ENCODE peak calls at places on chromosomes 3 and 15, in five cellular contexts. K is K562, X is upper lobe of left lung, P is HepG2, O is GM12878. T is an unnamed sample.

GRCh38 chr15:72249138-72249825 is 18.3 kb upstream of the PKM start:
- ATAC-seq in K (no peak), X (no peak), P (no peak), O (no peak), T (no peak)

GRCh38 chr3:99825239-99825638 is 7.6 kb downstream of the CMSS1 start:
- ATAC-seq in K (peak), X (no peak), P (no peak), O (no peak), T (no peak)

GRCh38 chr3:54122046-54122801 is at the start of gene CACNA2D3:
- ATAC-seq in K (no peak), X (peak), P (no peak), O (no peak), T (peak)

GRCh38 chr3:48038971-48039481 is 22.8 kb upstream of the MAP4 start:
- ATAC-seq in K (peak), X (no peak), P (peak), O (peak), T (no peak)

GRCh38 chr15:78012643-78013077 is 64.9 kb downstream of the TBC1D2B start:
- ATAC-seq in K (no peak), X (peak), P (peak), O (no peak), T (peak)

GRCh38 chr15:101129851-101130250 is 122.0 kb downstream of the CHSY1 start:
- ATAC-seq in K (no peak), X (no peak), P (no peak), O (no peak), T (no peak)

GRCh38 chr3:4823986-4824947 is 155.0 kb upstream of the BHLHE40 start:
- ATAC-seq in K (no peak), X (no peak), P (no peak), O (no peak), T (no peak)

GRCh38 chr3:62923092-62923491 is 47.9 kb upstream of the CADPS start:
- ATAC-seq in K (no peak), X (no peak), P (peak), O (no peak), T (no peak)

GRCh38 chr3:177810162-177810623 is 612.9 kb upstream of the TBL1XR1 start:
- ATAC-seq in K (no peak), X (no peak), P (no peak), O (no peak), T (peak)

GRCh38 chr3:127865941-127866340 is 43.6 kb upstream of the MGLL start:
- ATAC-seq in K (no peak), X (no peak), P (no peak), O (no peak), T (no peak)

GRCh38 chr3:172246107-172246870 is 202.0 kb downstream of the GHSR start:
- ATAC-seq in K (no peak), X (no peak), P (peak), O (no peak), T (no peak)

GRCh38 chr3:154122912-154123559 is 1.8 kb downstream of the ARHGEF26 start:
- ATAC-seq in K (no peak), X (no peak), P (peak), O (no peak), T (no peak)

GRCh38 chr15:66292261-66293084 is 895 bp upstream of the DIS3L start:
- ATAC-seq in K (peak), X (no peak), P (no peak), O (no peak), T (no peak)

GRCh38 chr15:79003896-79004295 is 59.0 kb upstream of the CTSH start:
- ATAC-seq in K (no peak), X (no peak), P (no peak), O (no peak), T (no peak)

GRCh38 chr3:85790445-85791030 is 831.7 kb downstream of the CADM2 start:
- ATAC-seq in K (no peak), X (no peak), P (no peak), O (no peak), T (no peak)

GRCh38 chr3:42014443-42014945 is 52.6 kb upstream of the ULK4 start:
- ATAC-seq in K (peak), X (no peak), P (peak), O (peak), T (no peak)

GRCh38 chr15:65192016-65192415 is 6.9 kb upstream of the CLPX start:
- ATAC-seq in K (peak), X (no peak), P (peak), O (peak), T (no peak)

GRCh38 chr15:56699743-56700142 is 33.6 kb downstream of the ZNF280D start:
- ATAC-seq in K (no peak), X (no peak), P (no peak), O (peak), T (no peak)

GRCh38 chr3:40690696-40691597 is 166.2 kb downstream of the ZNF621 start:
- ATAC-seq in K (no peak), X (peak), P (peak), O (no peak), T (peak)

GRCh38 chr3:171736556-171736955 is 73.7 kb downstream of the PLD1 start:
- ATAC-seq in K (no peak), X (no peak), P (peak), O (no peak), T (no peak)

GRCh38 chr3:13308406-13308805 is 111.7 kb downstream of the NUP210 start:
- ATAC-seq in K (peak), X (no peak), P (peak), O (peak), T (no peak)

GRCh38 chr15:90042766-90043525 is 41.8 kb downstream of the ZNF710 start:
- ATAC-seq in K (no peak), X (no peak), P (no peak), O (no peak), T (no peak)

GRCh38 chr15:92158426-92158825 is 235.3 kb upstream of the ST8SIA2 start:
- ATAC-seq in K (no peak), X (no peak), P (no peak), O (peak), T (no peak)

GRCh38 chr15:61228025-61228901 is 839 bp downstream of the RORA start:
- ATAC-seq in K (no peak), X (no peak), P (no peak), O (no peak), T (no peak)

GRCh38 chr15:42385206-42385979 is 26.1 kb downstream of the CAPN3 start:
- ATAC-seq in K (peak), X (no peak), P (peak), O (peak), T (no peak)

GRCh38 chr3:58037141-58037910 is 29.1 kb downstream of the FLNB start:
- ATAC-seq in K (no peak), X (no peak), P (no peak), O (no peak), T (no peak)

GRCh38 chr3:49733551-49733950 is 9.8 kb upstream of the GMPPB start:
- ATAC-seq in K (no peak), X (no peak), P (no peak), O (no peak), T (no peak)

GRCh38 chr3:126654571-126655393 is at the start of gene TXNRD3:
- ATAC-seq in K (peak), X (peak), P (peak), O (peak), T (peak)

GRCh38 chr3:71160800-71161546 is 422.6 kb downstream of the FOXP1 start:
- ATAC-seq in K (no peak), X (no peak), P (no peak), O (no peak), T (no peak)

GRCh38 chr15:70632981-70633380 is 130.4 kb downstream of the UACA start:
- ATAC-seq in K (no peak), X (no peak), P (peak), O (no peak), T (no peak)

GRCh38 chr3:192841428-192841827 is 76.2 kb downstream of the MB21D2 start:
- ATAC-seq in K (no peak), X (no peak), P (no peak), O (no peak), T (no peak)

GRCh38 chr15:77456746-77457618 is 36.3 kb downstream of the HMG20A start:
- ATAC-seq in K (no peak), X (peak), P (no peak), O (no peak), T (no peak)

GRCh38 chr3:154356009-154356408 is 31.7 kb upstream of the DHX36 start:
- ATAC-seq in K (no peak), X (no peak), P (no peak), O (no peak), T (no peak)

GRCh38 chr3:182133752-182134151 is 422.0 kb downstream of the SOX2 start:
- ATAC-seq in K (no peak), X (no peak), P (no peak), O (no peak), T (no peak)

GRCh38 chr3:154060606-154061380 is 60.4 kb upstream of the ARHGEF26 start:
- ATAC-seq in K (no peak), X (peak), P (no peak), O (no peak), T (peak)

GRCh38 chr3:188179006-188179966 is 25.3 kb downstream of the LPP start:
- ATAC-seq in K (no peak), X (peak), P (no peak), O (no peak), T (peak)

GRCh38 chr3:188176476-188176875 is 22.5 kb downstream of the LPP start:
- ATAC-seq in K (no peak), X (no peak), P (no peak), O (no peak), T (no peak)

GRCh38 chr3:188178293-188178950 is 24.5 kb downstream of the LPP start:
- ATAC-seq in K (no peak), X (no peak), P (no peak), O (no peak), T (no peak)

GRCh38 chr3:188176884-188177283 is 22.9 kb downstream of the LPP start:
- ATAC-seq in K (no peak), X (no peak), P (no peak), O (no peak), T (no peak)

GRCh38 chr3:188177721-188178120 is 23.8 kb downstream of the LPP start:
- ATAC-seq in K (no peak), X (no peak), P (no peak), O (no peak), T (no peak)
- H3K27ac ChIP-seq in K (no peak), X (no peak), P (no peak), O (no peak), T (peak)

DNA sequence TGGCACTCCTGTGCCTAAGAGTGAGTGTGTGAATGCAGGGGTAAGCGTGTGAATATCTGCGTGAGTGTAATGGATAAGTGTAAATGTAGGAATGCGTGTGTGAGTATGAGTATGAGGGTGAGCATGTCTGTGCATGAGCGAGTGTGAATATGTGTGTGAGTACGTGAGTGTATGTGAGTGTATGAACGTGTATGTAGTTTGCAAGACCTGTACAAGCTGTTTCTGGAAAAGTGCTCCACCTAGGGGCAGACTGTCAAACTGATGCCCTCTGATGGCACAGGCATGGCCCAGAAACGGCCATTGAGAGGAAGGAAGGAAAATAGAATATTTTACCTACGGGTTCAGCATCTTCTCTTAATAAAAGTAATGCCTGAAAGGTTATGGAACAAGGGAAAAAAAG is 24.4 kb upstream of the FRMD4B start:
- ATAC-seq in K (peak), X (peak), P (peak), O (peak), T (peak)
- TF ChIP-seq EP300 in K (no peak), X (no peak), P (no peak), O (no peak), T (no peak)

DNA sequence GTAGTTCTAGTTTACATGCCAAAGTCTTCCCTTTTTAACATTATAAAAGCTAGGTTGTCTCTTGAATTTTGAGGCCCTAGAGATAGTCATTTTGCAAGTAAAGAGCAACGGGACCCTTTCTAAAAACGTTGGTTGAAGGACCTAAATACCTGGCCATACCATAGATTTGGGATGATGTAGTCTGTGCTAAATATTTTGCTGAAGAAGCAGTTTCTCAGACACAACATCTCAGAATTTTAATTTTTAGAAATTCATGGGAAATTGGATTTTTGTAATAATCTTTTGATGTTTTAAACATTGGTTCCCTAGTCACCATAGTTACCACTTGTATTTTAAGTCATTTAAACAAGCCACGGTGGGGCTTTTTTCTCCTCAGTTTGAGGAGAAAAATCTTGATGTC is 21.3 kb downstream of the SLC35A5 start:
- ATAC-seq in K (no peak), X (no peak), P (no peak), O (no peak), T (no peak)
- TF ChIP-seq POLR2AphosphoS5 in K (no peak), X (no peak), P (no peak), O (no peak), T (no peak)

DNA sequence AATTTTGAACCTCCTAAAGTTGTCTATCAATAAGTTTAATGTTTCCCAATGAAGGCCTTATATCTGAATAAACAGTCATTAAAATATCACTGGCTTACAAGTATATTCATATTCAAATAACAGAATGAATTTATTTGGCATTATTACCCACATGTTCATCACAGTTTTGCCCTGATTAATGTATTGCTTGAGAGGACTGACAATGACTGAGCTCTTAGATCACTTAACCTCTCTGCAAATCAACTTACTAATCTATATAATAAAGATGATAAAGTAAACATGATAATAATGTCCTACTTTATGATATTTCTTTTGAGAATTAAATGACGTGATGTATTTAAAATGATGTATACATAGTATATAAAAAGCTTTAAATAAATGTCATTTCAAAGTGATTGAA is 532.0 kb upstream of the GBE1 start:
- ATAC-seq in K (no peak), X (no peak), P (no peak), O (no peak), T (no peak)
- H3K27ac ChIP-seq in K (no peak), X (no peak), P (no peak), O (no peak), T (no peak)

GRCh38 chr3:196097373-196098154 is 15.7 kb upstream of the TFRC start:
- ATAC-seq in K (peak), X (no peak), P (no peak), O (no peak), T (no peak)

GRCh38 chr3:196098365-196098764 is 16.5 kb upstream of the TFRC start:
- ATAC-seq in K (no peak), X (no peak), P (no peak), O (no peak), T (no peak)

GRCh38 chr3:196096382-196096953 is 14.6 kb upstream of the TFRC start:
- ATAC-seq in K (no peak), X (peak), P (no peak), O (peak), T (peak)

GRCh38 chr3:196093271-196094111 is 11.6 kb upstream of the TFRC start:
- ATAC-seq in K (no peak), X (no peak), P (no peak), O (no peak), T (peak)
- TF ChIP-seq EP300 in K (no peak), X (peak), P (no peak), O (no peak), T (no peak)

GRCh38 chr15:85794598-85795319 is at the start of gene KLHL25:
- ATAC-seq in K (peak), X (peak), P (peak), O (peak), T (peak)
- TF ChIP-seq POLR2AphosphoS5 in K (no peak), X (peak), P (peak), O (no peak), T (peak)

GRCh38 chr3:14432996-14433572 is 30.7 kb downstream of the SLC6A6 start:
- ATAC-seq in K (no peak), X (no peak), P (no peak), O (no peak), T (no peak)

GRCh38 chr3:14434541-14435151 is 32.2 kb downstream of the SLC6A6 start:
- ATAC-seq in K (no peak), X (no peak), P (no peak), O (no peak), T (no peak)

GRCh38 chr3:14436954-14437281 is 34.5 kb downstream of the SLC6A6 start:
- ATAC-seq in K (no peak), X (no peak), P (no peak), O (no peak), T (no peak)

GRCh38 chr3:14434105-14434504 is 31.7 kb downstream of the SLC6A6 start:
- ATAC-seq in K (no peak), X (no peak), P (no peak), O (no peak), T (no peak)

GRCh38 chr3:14435175-14436011 is 33.0 kb downstream of the SLC6A6 start:
- ATAC-seq in K (no peak), X (no peak), P (no peak), O (no peak), T (no peak)
- H3K27ac ChIP-seq in K (no peak), X (peak), P (no peak), O (no peak), T (peak)

T was measured in gastroesophageal sphincter.